ENCODE peak calls at places on chromosomes 7 and 10, in six cellular contexts. One of them, this sample, is unnamed.

GRCh38 chr7:35508623-35509400 is 186.1 kb downstream of the HERPUD2 start:
- DNase-seq in PC-9: no peak
- DNase-seq in PC-3: peak
- DNase-seq in endodermal cell: no peak
- DNase-seq in WTC11: no peak
- DNase-seq in hepatocyte: peak
- DNase-seq in this sample: no peak

GRCh38 chr10:131929122-131929845 is 28.5 kb downstream of the PPP2R2D start:
- DNase-seq in PC-9: no peak
- DNase-seq in PC-3: no peak
- DNase-seq in endodermal cell: peak
- DNase-seq in WTC11: peak
- DNase-seq in hepatocyte: no peak
- DNase-seq in this sample: no peak

GRCh38 chr7:55469271-55469681 is 103.0 kb downstream of the VOPP1 start:
- DNase-seq in PC-9: no peak
- DNase-seq in PC-3: no peak
- DNase-seq in endodermal cell: no peak
- DNase-seq in WTC11: no peak
- DNase-seq in hepatocyte: no peak
- DNase-seq in this sample: no peak

GRCh38 chr10:86362566-86363183 is 3.9 kb downstream of the GRID1 start:
- DNase-seq in PC-9: no peak
- DNase-seq in PC-3: no peak
- DNase-seq in endodermal cell: no peak
- DNase-seq in WTC11: no peak
- DNase-seq in hepatocyte: no peak
- DNase-seq in this sample: no peak

GRCh38 chr7:110871856-110872255 is 219.1 kb upstream of the LRRN3 start:
- DNase-seq in PC-9: no peak
- DNase-seq in PC-3: no peak
- DNase-seq in endodermal cell: no peak
- DNase-seq in WTC11: no peak
- DNase-seq in hepatocyte: no peak
- DNase-seq in this sample: no peak

GRCh38 chr10:115441907-115442520 is 348.8 kb downstream of the ATRNL1 start:
- DNase-seq in PC-9: no peak
- DNase-seq in PC-3: no peak
- DNase-seq in endodermal cell: no peak
- DNase-seq in WTC11: no peak
- DNase-seq in hepatocyte: no peak
- DNase-seq in this sample: no peak

GRCh38 chr10:73628405-73628804 is 12.9 kb downstream of the MYOZ1 start:
- DNase-seq in PC-9: peak
- DNase-seq in PC-3: no peak
- DNase-seq in endodermal cell: no peak
- DNase-seq in WTC11: no peak
- DNase-seq in hepatocyte: no peak
- DNase-seq in this sample: no peak

GRCh38 chr10:45380903-45381610 is 7.0 kb downstream of the ALOX5 start:
- DNase-seq in PC-9: no peak
- DNase-seq in PC-3: no peak
- DNase-seq in endodermal cell: peak
- DNase-seq in WTC11: no peak
- DNase-seq in hepatocyte: no peak
- DNase-seq in this sample: no peak

GRCh38 chr10:59366310-59366709 is 4.0 kb upstream of the FAM13C start:
- DNase-seq in PC-9: no peak
- DNase-seq in PC-3: no peak
- DNase-seq in endodermal cell: no peak
- DNase-seq in WTC11: no peak
- DNase-seq in hepatocyte: no peak
- DNase-seq in this sample: no peak

GRCh38 chr7:39589323-39590111 is 23.3 kb downstream of the YAE1 start:
- DNase-seq in PC-9: peak
- DNase-seq in PC-3: peak
- DNase-seq in endodermal cell: peak
- DNase-seq in WTC11: peak
- DNase-seq in hepatocyte: peak
- DNase-seq in this sample: no peak

GRCh38 chr10:12782537-12782936 is 219.0 kb downstream of the CCDC3 start:
- DNase-seq in PC-9: no peak
- DNase-seq in PC-3: peak
- DNase-seq in endodermal cell: peak
- DNase-seq in WTC11: peak
- DNase-seq in hepatocyte: peak
- DNase-seq in this sample: peak
- TF ChIP-seq CTCF in PC-9: peak
- TF ChIP-seq CTCF in PC-3: peak
- TF ChIP-seq CTCF in endodermal cell: peak
- TF ChIP-seq CTCF in WTC11: peak
- TF ChIP-seq CTCF in hepatocyte: peak
- TF ChIP-seq CTCF in this sample: peak

DNA sequence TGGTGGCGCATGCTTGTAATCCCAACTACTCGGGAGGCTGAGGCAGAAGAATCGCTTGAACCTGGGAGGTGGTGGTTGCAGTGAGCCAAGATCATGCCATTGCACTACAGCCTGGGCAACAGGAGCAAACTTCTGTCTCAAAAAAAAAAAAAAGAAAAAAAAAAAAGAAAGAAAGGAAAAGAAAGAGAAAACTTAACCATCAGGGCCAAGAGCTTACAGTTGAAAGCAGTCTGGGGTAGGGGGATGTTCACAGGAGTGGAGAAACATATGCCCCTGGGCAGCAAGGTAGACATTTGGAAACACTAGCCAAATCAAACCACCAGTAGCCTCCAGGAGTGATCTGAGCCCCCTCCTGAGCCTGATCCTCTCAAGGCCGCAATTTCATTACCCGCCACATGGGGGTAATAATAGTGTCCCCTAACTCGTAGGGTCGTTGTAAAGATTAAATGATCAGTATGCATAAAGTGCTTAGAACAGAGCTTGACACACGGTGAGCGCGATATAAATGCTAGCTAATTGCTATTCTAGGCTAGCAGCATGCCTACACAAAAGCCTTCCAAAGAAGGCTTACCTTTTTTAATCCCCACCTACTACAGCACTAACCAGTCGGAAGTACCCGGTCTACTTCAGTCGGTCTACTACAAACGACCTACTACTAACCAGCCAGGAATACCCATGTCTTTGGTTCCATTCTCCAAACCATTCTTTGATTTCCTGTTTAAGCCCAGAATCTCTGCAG is 274.3 kb upstream of the NEBL start:
- DNase-seq in PC-9: no peak
- DNase-seq in PC-3: peak
- DNase-seq in endodermal cell: peak
- DNase-seq in WTC11: peak
- DNase-seq in hepatocyte: no peak
- DNase-seq in this sample: no peak
- TF ChIP-seq CTCF in PC-9: peak
- TF ChIP-seq CTCF in PC-3: peak
- TF ChIP-seq CTCF in endodermal cell: peak
- TF ChIP-seq CTCF in WTC11: peak
- TF ChIP-seq CTCF in hepatocyte: peak
- TF ChIP-seq CTCF in this sample: peak

GRCh38 chr10:103663802-103664201 is 170.3 kb downstream of the NEURL1 start:
- DNase-seq in PC-9: no peak
- DNase-seq in PC-3: no peak
- DNase-seq in endodermal cell: no peak
- DNase-seq in WTC11: no peak
- DNase-seq in hepatocyte: no peak
- DNase-seq in this sample: no peak
- TF ChIP-seq CTCF in PC-9: no peak
- TF ChIP-seq CTCF in PC-3: no peak
- TF ChIP-seq CTCF in endodermal cell: no peak
- TF ChIP-seq CTCF in WTC11: no peak
- TF ChIP-seq CTCF in hepatocyte: no peak
- TF ChIP-seq CTCF in this sample: no peak

GRCh38 chr10:43296320-43296719 is 29.5 kb upstream of the RASGEF1A start:
- DNase-seq in PC-9: no peak
- DNase-seq in PC-3: no peak
- DNase-seq in endodermal cell: no peak
- DNase-seq in WTC11: no peak
- DNase-seq in hepatocyte: no peak
- DNase-seq in this sample: no peak
- TF ChIP-seq CTCF in PC-9: no peak
- TF ChIP-seq CTCF in PC-3: no peak
- TF ChIP-seq CTCF in endodermal cell: peak
- TF ChIP-seq CTCF in WTC11: no peak
- TF ChIP-seq CTCF in hepatocyte: no peak
- TF ChIP-seq CTCF in this sample: no peak

GRCh38 chr7:69374036-69374420 is 224.2 kb upstream of the AUTS2 start:
- DNase-seq in PC-9: no peak
- DNase-seq in PC-3: no peak
- DNase-seq in endodermal cell: no peak
- DNase-seq in WTC11: no peak
- DNase-seq in hepatocyte: peak
- DNase-seq in this sample: no peak
- TF ChIP-seq CTCF in PC-9: no peak
- TF ChIP-seq CTCF in PC-3: no peak
- TF ChIP-seq CTCF in endodermal cell: no peak
- TF ChIP-seq CTCF in WTC11: no peak
- TF ChIP-seq CTCF in hepatocyte: no peak
- TF ChIP-seq CTCF in this sample: no peak

GRCh38 chr7:101240226-101241014 is 2.8 kb upstream of the CLDN15 start:
- DNase-seq in PC-9: no peak
- DNase-seq in PC-3: no peak
- DNase-seq in endodermal cell: no peak
- DNase-seq in WTC11: no peak
- DNase-seq in hepatocyte: no peak
- DNase-seq in this sample: no peak
- TF ChIP-seq CTCF in PC-9: no peak
- TF ChIP-seq CTCF in PC-3: no peak
- TF ChIP-seq CTCF in endodermal cell: no peak
- TF ChIP-seq CTCF in WTC11: no peak
- TF ChIP-seq CTCF in hepatocyte: no peak
- TF ChIP-seq CTCF in this sample: no peak